ENCODE peak calls at places on chromosome 12, in five cellular contexts. B is A549, U is HepG2, T is K562, A is H1. Z is an unnamed sample.
A peak's percentile ranks its signal among the peaks of the same experiment; 100 is the strongest.

GRCh38 chr12:22467190-22467589 is 77.2 kb downstream of the C2CD5 start:
- DNase-seq in A (no peak), U (no peak), T (no peak), B (no peak), Z (no peak)

GRCh38 chr12:20631711-20632110 is 63.4 kb upstream of the SLCO1C1 start:
- DNase-seq in A (no peak), B (no peak), U (no peak), T (no peak), Z (no peak)

GRCh38 chr12:68745376-68745903 is 536 bp upstream of the SLC35E3 start:
- DNase-seq in A (no peak), U (no peak), T (no peak), B (peak; percentile 10), Z (no peak)

GRCh38 chr12:5376591-5377207 is 55.2 kb upstream of the NTF3 start:
- DNase-seq in B (no peak), U (no peak), T (no peak), A (no peak), Z (no peak)

GRCh38 chr12:66620026-66620425 is 58.9 kb downstream of the GRIP1 start:
- DNase-seq in U (no peak), B (no peak), A (no peak), T (no peak), Z (peak; percentile 13)

GRCh38 chr12:57630891-57631433 is 2.0 kb downstream of the B4GALNT1 start:
- DNase-seq in A (no peak), U (no peak), T (no peak), B (no peak), Z (no peak)

GRCh38 chr12:70609203-70609602 is 28.0 kb downstream of the PTPRB start:
- DNase-seq in T (peak; percentile 15), U (no peak), A (no peak), B (no peak), Z (peak; percentile 58)

GRCh38 chr12:38149395-38150073 is 167.0 kb upstream of the ALG10B start:
- DNase-seq in U (no peak), A (no peak), B (no peak), T (no peak), Z (no peak)

GRCh38 chr12:6241495-6241894 is 41.3 kb downstream of the CD9 start:
- DNase-seq in T (peak; percentile 14), A (no peak), U (no peak), B (no peak), Z (peak; percentile 74)

GRCh38 chr12:12716151-12716844 is 870 bp upstream of the CDKN1B start:
- DNase-seq in B (no peak), A (no peak), U (peak; percentile 63), T (no peak), Z (peak; percentile 93)

GRCh38 chr12:90871697-90872096 is 83.3 kb downstream of the CCER1 start:
- DNase-seq in T (no peak), B (no peak), U (no peak), A (no peak), Z (no peak)

GRCh38 chr12:80033457-80033856 is 65.9 kb upstream of the OTOGL start:
- DNase-seq in A (no peak), B (no peak), T (no peak), U (no peak), Z (no peak)

GRCh38 chr12:62517887-62518286 is 51.3 kb downstream of the MON2 start:
- DNase-seq in T (no peak), U (no peak), A (no peak), B (no peak), Z (no peak)

GRCh38 chr12:89949457-89950195 is 241.0 kb upstream of the ATP2B1 start:
- DNase-seq in U (peak; percentile 9), B (peak; percentile 71), A (no peak), T (peak; percentile 6), Z (peak; percentile 98)

GRCh38 chr12:119179335-119180021 is 747 bp downstream of the HSPB8 start:
- DNase-seq in A (no peak), T (no peak), B (peak; percentile 64), U (peak; percentile 67), Z (peak; percentile 43)

GRCh38 chr12:97127061-97127460 is 220.0 kb downstream of the NEDD1 start:
- DNase-seq in T (no peak), A (no peak), U (no peak), B (no peak), Z (peak; percentile 37)

GRCh38 chr12:81758421-81759214 is 532 bp downstream of the PPFIA2 start:
- DNase-seq in T (no peak), B (no peak), U (no peak), A (no peak), Z (no peak)

GRCh38 chr12:111819191-111820158 is 22.6 kb upstream of the MAPKAPK5 start:
- DNase-seq in U (no peak), A (no peak), B (no peak), T (no peak), Z (no peak)

GRCh38 chr12:45962553-45963325 is 27.6 kb downstream of the SCAF11 start:
- DNase-seq in T (no peak), B (no peak), U (no peak), A (no peak), Z (peak; percentile 91)
- H3K4me1 ChIP-seq in T (no peaks in the 10 kb centered on the region), B (peaks cover 12% of the 10 kb centered on the region), U (no peaks in the 10 kb centered on the region), A (no peaks in the 10 kb centered on the region), Z (peaks cover 15% of the 10 kb centered on the region)

GRCh38 chr12:53504004-53504920 is 3.0 kb downstream of the NPFF start:
- DNase-seq in B (no peak), A (no peak), T (no peak), U (no peak), Z (no peak)
- H3K4me2 ChIP-seq in B (no peak overlapping the region), A (no peak overlapping the region), T (no peak overlapping the region), U (no peak overlapping the region), Z (no peak overlapping the region)

GRCh38 chr12:125295550-125295949 is 230.3 kb downstream of the AACS start:
- DNase-seq in T (no peak), B (no peak), U (no peak), A (no peak), Z (no peak)
- TF ChIP-seq JUN in T (no peak), B (no peak), U (no peak), A (no peak), Z (no peak)

GRCh38 chr12:4322789-4323188 is 1.8 kb downstream of the TIGAR start:
- DNase-seq in T (no peak), U (no peak), A (no peak), B (no peak), Z (no peak)

GRCh38 chr12:4323400-4323799 is 2.4 kb downstream of the TIGAR start:
- DNase-seq in A (no peak), T (no peak), B (no peak), U (no peak), Z (no peak)

GRCh38 chr12:4325984-4326383 is 5.0 kb downstream of the TIGAR start:
- DNase-seq in U (no peak), T (no peak), B (no peak), A (no peak), Z (no peak)

GRCh38 chr12:4327293-4327692 is 6.3 kb downstream of the TIGAR start:
- DNase-seq in A (no peak), U (no peak), T (no peak), B (no peak), Z (no peak)

GRCh38 chr12:4324366-4324765 is 3.4 kb downstream of the TIGAR start:
- DNase-seq in B (no peak), U (no peak), T (no peak), A (no peak), Z (no peak)
- H3K4me1 ChIP-seq in B (peaks cover 13% of the 10 kb centered on the region), U (peaks cover 25% of the 10 kb centered on the region), T (peaks cover 4% of the 10 kb centered on the region), A (no peaks in the 10 kb centered on the region), Z (peaks cover 12% of the 10 kb centered on the region)

DNA sequence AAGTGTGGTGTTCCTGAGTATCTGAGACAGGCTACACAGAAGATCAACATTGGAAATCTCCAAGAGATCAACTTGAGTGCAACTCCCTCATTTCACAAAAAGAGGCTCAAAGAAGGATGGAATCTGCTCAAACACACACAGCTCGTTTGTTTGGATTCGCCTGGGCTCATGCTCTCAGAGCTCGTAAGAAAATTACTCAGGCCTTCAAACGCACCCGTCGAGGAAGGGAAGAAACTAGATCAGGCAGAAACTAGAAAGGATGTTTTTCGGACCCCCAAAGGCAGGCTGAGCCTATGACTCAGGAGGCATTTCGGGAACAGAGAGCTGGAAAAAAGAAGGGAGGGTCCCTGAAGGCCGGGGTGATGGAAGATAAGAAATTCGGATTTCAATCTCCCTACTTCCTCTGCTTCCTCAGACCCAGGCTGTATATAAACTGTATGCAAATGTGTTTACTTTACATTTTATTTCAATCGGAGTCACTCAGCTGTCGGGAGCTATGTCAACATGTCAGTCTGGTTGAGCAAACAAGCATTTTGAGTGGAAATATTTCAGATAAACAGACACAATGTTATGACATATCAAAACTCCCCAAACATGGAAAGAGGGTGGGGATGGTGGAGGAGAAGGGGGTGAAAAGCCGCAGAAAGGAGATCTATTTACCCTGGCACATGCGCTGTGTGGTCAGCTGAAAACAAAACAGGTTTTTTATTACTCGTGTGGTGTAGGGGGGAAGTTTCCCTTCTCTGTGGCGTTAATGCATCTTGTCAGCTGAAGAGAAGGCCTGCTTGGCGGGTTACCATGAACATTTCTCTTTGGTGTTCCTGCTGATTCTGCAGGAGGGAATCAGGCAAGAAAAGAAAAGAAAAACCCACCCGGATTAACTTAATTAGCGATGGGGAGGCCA is 129.1 kb upstream of the TBX3 start:
- DNase-seq in A (no peak), T (no peak), U (peak; percentile 75), B (peak; percentile 34), Z (no peak)
- H3K4me2 ChIP-seq in A (peak overlapping the region; percentile 15), T (no peak overlapping the region), U (peak overlapping the region; percentile 75), B (peak overlapping the region; percentile 68), Z (no peak overlapping the region)

DNA sequence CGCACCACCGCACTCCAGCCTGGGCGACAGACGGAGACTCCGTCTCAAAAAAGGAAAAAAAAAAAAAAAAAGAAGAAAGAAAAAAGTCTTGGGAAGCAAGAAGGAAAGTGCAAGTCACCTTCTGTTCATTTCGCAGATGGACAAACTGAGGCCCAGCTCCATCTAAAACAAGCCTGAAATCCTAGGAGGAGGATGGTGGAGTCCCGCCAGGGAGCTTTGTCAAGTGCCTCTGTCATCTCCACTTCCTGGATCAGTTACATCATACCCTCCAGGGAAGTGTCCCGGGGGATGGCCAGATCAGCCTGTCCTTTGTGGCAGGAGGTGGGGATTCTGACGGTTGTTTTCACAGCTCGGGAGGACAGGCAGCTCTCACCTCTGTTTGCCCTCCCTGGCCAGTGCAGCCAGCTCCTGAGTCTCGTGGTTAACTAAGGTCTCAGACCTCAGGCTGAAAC is 8.7 kb upstream of the SDSL start:
- DNase-seq in U (peak; percentile 56), B (peak; percentile 64), A (no peak), T (peak; percentile 28), Z (no peak)
- TF ChIP-seq JUN in U (no peak), B (no peak), A (no peak), T (no peak), Z (no peak)

GRCh38 chr12:26119391-26119981 is 5.4 kb downstream of the BHLHE41 start:
- DNase-seq in A (no peak), T (peak; percentile 43), B (peak; percentile 50), U (peak; percentile 24), Z (peak; percentile 67)
- H3K4me1 ChIP-seq in A (peaks cover 7% of the 10 kb centered on the region), T (peaks cover 13% of the 10 kb centered on the region), B (peaks cover 19% of the 10 kb centered on the region), U (peaks cover 15% of the 10 kb centered on the region), Z (peaks cover 20% of the 10 kb centered on the region)

GRCh38 chr12:104414581-104415305 is 42.0 kb upstream of the CHST11 start:
- DNase-seq in B (no peak), T (no peak), A (peak; percentile 78), U (no peak), Z (no peak)
- H3K4me2 ChIP-seq in B (no peak overlapping the region), T (no peak overlapping the region), A (no peak overlapping the region), U (no peak overlapping the region), Z (no peak overlapping the region)